ENCODE peak calls at places on chromosomes 3 and 15, in nine cellular contexts. B, P, O, S, W, D, C, K and H are unnamed samples.

GRCh38 chr3:66177026-66177425 is 43.8 kb upstream of the SLC25A26 start:
- DNase-seq in B (no peak), P (no peak), O (no peak), S (no peak), W (no peak), D (no peak), C (no peak), K (no peak), H (no peak)

GRCh38 chr3:58144478-58145142 is 66.2 kb downstream of the DNASE1L3 start:
- DNase-seq in B (no peak), P (no peak), O (no peak), S (no peak), W (no peak), D (no peak), C (no peak), K (no peak), H (no peak)

GRCh38 chr3:196163212-196163611 is 48.0 kb downstream of the ZDHHC19 start:
- DNase-seq in B (no peak), P (no peak), O (no peak), S (no peak), W (no peak), D (no peak), C (no peak), K (no peak), H (no peak)

GRCh38 chr3:39558775-39559306 is 91.4 kb downstream of the MOBP start:
- DNase-seq in B (no peak), P (no peak), O (no peak), S (no peak), W (no peak), D (no peak), C (no peak), K (no peak), H (no peak)

GRCh38 chr3:15055019-15055557 is 10.0 kb downstream of the MRPS25 start:
- DNase-seq in B (peak), P (no peak), O (no peak), S (peak), W (peak), D (no peak), C (no peak), K (no peak), H (no peak)

GRCh38 chr15:58551764-58552504 is 120.1 kb downstream of the LIPC start:
- DNase-seq in B (no peak), P (no peak), O (peak), S (no peak), W (peak), D (no peak), C (no peak), K (no peak), H (no peak)

GRCh38 chr3:51379746-51380330 is 5.3 kb upstream of the MANF start:
- DNase-seq in B (no peak), P (no peak), O (no peak), S (no peak), W (no peak), D (no peak), C (no peak), K (no peak), H (peak)

GRCh38 chr3:133426721-133427120 is 26.9 kb downstream of the BFSP2 start:
- DNase-seq in B (no peak), P (no peak), O (no peak), S (no peak), W (peak), D (no peak), C (no peak), K (no peak), H (no peak)

GRCh38 chr15:71447328-71448250 is 332.3 kb downstream of the THSD4 start:
- DNase-seq in B (no peak), P (no peak), O (no peak), S (no peak), W (peak), D (no peak), C (no peak), K (no peak), H (no peak)

GRCh38 chr3:9342696-9343095 is 20.2 kb upstream of the THUMPD3 start:
- DNase-seq in B (no peak), P (no peak), O (no peak), S (no peak), W (no peak), D (no peak), C (no peak), K (no peak), H (no peak)

GRCh38 chr3:63877737-63878393 is 14.2 kb downstream of the ATXN7 start:
- DNase-seq in B (no peak), P (no peak), O (no peak), S (no peak), W (peak), D (no peak), C (no peak), K (no peak), H (no peak)

GRCh38 chr3:171328419-171329082 is 131.7 kb downstream of the TNIK start:
- DNase-seq in B (peak), P (no peak), O (peak), S (no peak), W (no peak), D (peak), C (no peak), K (peak), H (peak)

GRCh38 chr3:125512135-125512920 is 7.7 kb downstream of the SNX4 start:
- DNase-seq in B (no peak), P (no peak), O (no peak), S (no peak), W (no peak), D (no peak), C (no peak), K (no peak), H (no peak)

GRCh38 chr15:38961886-38962285 is 397.3 kb upstream of the RASGRP1 start:
- DNase-seq in B (no peak), P (no peak), O (no peak), S (no peak), W (no peak), D (no peak), C (no peak), K (no peak), H (no peak)

GRCh38 chr15:101391431-101391830 is 96.4 kb upstream of the SNRPA1 start:
- DNase-seq in B (no peak), P (no peak), O (peak), S (no peak), W (no peak), D (no peak), C (no peak), K (no peak), H (no peak)

GRCh38 chr3:34856577-34856976 is 782.7 kb upstream of the ARPP21 start:
- DNase-seq in B (no peak), P (no peak), O (no peak), S (no peak), W (no peak), D (peak), C (no peak), K (no peak), H (no peak)

GRCh38 chr3:24829011-24829581 is 334.4 kb upstream of the THRB start:
- DNase-seq in B (no peak), P (peak), O (peak), S (no peak), W (no peak), D (peak), C (no peak), K (no peak), H (no peak)